ENCODE peak calls at places on chromosomes 7 and 10, in five cellular contexts. R, W, C, O and Q are unnamed samples.

GRCh38 chr7:15685358-15686181 is 913 bp downstream of the MEOX2 start:
- DNase-seq in R (no peak), W (no peak), C (no peak), O (peak; percentile 34), Q (peak; percentile 49)

GRCh38 chr10:95260397-95260881 is 30.4 kb downstream of the PDLIM1 start:
- DNase-seq in R (peak; percentile 84), W (no peak), C (peak; percentile 24), O (peak; percentile 94), Q (no peak)

GRCh38 chr7:113159746-113160339 is 41.5 kb upstream of the SMIM30 start:
- DNase-seq in R (peak; percentile 23), W (peak; percentile 39), C (no peak), O (peak; percentile 45), Q (no peak)

GRCh38 chr7:131012477-131013031 is 278.5 kb upstream of the KLF14 start:
- DNase-seq in R (no peak), W (no peak), C (no peak), O (no peak), Q (no peak)

GRCh38 chr7:106425017-106425719 is 140.4 kb upstream of the NAMPT start:
- DNase-seq in R (peak; percentile 91), W (no peak), C (peak; percentile 93), O (peak; percentile 100), Q (peak; percentile 64)

GRCh38 chr10:29554660-29555059 is 80.1 kb downstream of the SVIL start:
- DNase-seq in R (no peak), W (no peak), C (no peak), O (peak; percentile 43), Q (no peak)

GRCh38 chr10:48516878-48517277 is 88.0 kb downstream of the ARHGAP22 start:
- DNase-seq in R (no peak), W (no peak), C (no peak), O (no peak), Q (no peak)

GRCh38 chr7:65438593-65438992 is 64.9 kb downstream of the ZNF92 start:
- DNase-seq in R (no peak), W (peak; percentile 32), C (peak; percentile 71), O (peak; percentile 88), Q (no peak)

GRCh38 chr10:110610308-110610774 is 33.8 kb upstream of the RBM20 start:
- DNase-seq in R (peak; percentile 58), W (peak; percentile 49), C (peak; percentile 29), O (peak; percentile 49), Q (no peak)

DNA sequence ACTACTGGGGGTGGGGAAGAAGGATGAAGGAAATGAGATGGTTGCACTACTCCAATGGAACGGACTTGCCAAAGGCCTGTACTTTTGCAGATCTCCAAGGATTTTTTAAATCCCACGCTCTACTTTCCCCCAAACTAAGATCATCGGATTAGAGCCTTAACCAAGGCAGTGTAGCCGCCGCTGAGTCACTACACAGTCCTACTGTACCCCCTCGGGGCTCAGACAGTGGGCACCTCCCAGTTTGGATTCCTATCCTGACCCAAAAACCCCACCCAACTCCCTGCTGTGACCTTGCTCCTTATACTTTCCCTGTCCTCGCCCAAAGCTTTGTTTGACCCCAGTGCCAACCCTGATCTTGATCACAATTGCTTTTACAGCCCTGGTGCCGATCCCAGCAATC is 17.5 kb upstream of the PLAU start:
- DNase-seq in R (no peak), W (no peak), C (no peak), O (no peak), Q (no peak)
- TF ChIP-seq POLR2A in R (no peak), W (no peak), C (no peak), O (no peak), Q (no peak)

GRCh38 chr10:77555591-77556212 is 81.9 kb downstream of the KCNMA1 start:
- DNase-seq in R (no peak), W (no peak), C (no peak), O (peak; percentile 48), Q (peak; percentile 69)
- TF ChIP-seq POLR2A in R (no peak), W (no peak), C (no peak), O (no peak), Q (no peak)

GRCh38 chr7:133252858-133253521 is at the start of gene EXOC4:
- DNase-seq in R (peak; percentile 97), W (peak; percentile 96), C (peak; percentile 96), O (peak; percentile 97), Q (peak; percentile 96)
- TF ChIP-seq POLR2A in R (peak; percentile 71), W (peak; percentile 25), C (no peak), O (peak; percentile 66), Q (no peak)

GRCh38 chr10:104230490-104230889 is 1.7 kb downstream of the CFAP43 start:
- DNase-seq in R (no peak), W (no peak), C (no peak), O (no peak), Q (no peak)

GRCh38 chr10:104232613-104233102 is 494 bp upstream of the CFAP43 start:
- DNase-seq in R (no peak), W (no peak), C (no peak), O (no peak), Q (peak; percentile 64)

GRCh38 chr10:104233817-104234216 is 1.7 kb upstream of the CFAP43 start:
- DNase-seq in R (peak; percentile 23), W (no peak), C (no peak), O (no peak), Q (no peak)

GRCh38 chr10:104234934-104235333 is 2.8 kb upstream of the CFAP43 start:
- DNase-seq in R (no peak), W (no peak), C (no peak), O (no peak), Q (no peak)

DNA sequence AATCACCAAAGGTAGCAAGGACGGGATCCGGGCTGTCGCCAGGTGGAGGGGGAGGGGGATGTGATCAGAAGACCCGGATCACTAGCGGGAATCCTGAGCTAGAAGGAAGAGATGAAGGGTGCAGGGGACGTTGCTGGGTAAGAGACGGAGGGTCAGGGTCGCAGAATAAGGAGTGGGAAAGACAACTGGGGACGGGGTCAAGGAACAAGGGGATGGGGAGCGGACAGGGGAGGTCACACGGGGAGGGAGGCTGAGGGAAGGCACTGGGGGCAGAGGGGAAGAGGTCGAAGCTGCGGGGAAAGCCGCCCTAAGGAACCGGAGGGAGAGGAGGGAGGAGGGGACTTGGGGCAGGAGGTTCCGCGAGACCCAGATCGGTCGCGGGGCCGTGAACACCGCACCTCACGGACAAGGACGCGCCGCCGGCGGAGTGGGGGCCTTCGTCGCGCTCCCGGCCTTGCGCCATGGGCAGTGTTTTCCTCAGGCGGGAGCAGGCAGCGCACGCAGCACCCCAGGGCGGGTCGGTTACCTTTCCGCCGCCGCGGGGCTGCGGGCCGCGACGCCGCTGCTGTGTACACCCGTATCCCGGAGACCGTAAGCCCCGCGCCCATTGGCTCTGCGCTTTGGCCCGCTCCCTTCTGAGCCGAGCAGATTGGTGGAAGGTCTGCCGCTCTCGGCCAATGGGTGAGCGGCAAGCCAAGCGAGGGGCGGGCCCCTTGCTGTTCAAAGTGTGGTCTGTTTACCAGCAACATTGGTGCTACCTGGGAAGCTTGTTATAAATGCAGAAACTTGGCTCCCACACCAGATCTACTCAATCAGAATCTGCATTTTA is at the start of gene CFAP43:
- DNase-seq in R (peak; percentile 96), W (peak; percentile 96), C (peak; percentile 99), O (peak; percentile 91), Q (peak; percentile 99)
- TF ChIP-seq POLR2A in R (peak; percentile 50), W (no peak), C (no peak), O (no peak), Q (no peak)

DNA sequence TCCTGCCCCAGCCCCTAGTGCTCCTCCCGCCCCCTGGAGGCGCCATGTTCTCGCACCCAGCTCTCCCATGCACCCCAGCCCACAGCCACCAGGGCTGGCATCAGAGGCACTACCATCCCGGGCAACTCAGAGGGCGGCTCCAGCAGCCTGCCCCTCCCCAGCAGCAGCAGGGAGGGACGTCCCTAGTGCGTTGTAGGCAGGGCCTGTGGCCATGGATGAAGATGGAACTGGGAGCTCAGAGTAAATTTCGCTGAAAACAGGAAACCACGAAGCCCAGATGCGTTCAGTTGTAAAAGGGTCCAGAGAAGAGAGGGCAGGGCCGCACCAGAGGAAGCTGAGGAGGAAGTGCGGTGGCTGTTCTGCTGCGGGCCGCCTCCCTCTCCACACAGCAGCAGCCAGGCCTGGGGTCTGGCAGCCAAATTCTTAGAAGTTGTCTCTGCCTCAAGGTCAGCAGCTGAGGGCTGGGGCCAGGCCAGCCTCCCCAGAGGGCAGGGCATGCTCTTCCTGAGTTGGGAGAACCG is 24.6 kb downstream of the VSIR start:
- DNase-seq in R (no peak), W (no peak), C (peak; percentile 77), O (no peak), Q (peak; percentile 70)
- TF ChIP-seq POLR2A in R (no peak), W (no peak), C (no peak), O (no peak), Q (peak; percentile 28)

GRCh38 chr7:44797329-44798258 is 1.1 kb downstream of the PPIA start:
- DNase-seq in R (peak; percentile 92), W (peak; percentile 64), C (peak; percentile 89), O (peak; percentile 84), Q (peak; percentile 88)
- TF ChIP-seq POLR2A in R (peak; percentile 26), W (no peak), C (no peak), O (peak; percentile 77), Q (peak; percentile 47)